ENCODE peak calls at places on chromosomes 3 and 15, in five cellular contexts. T, W, L, R and E are unnamed samples.

GRCh38 chr3:136835817-136836510 is 17.0 kb downstream of the SLC35G2 start:
- DNase-seq in L (no peak), T (no peak), R (no peak), W (no peak), E (no peak)

GRCh38 chr15:72375501-72375845 is 341 bp downstream of the HEXA start:
- DNase-seq in R (peak), L (no peak), T (no peak), W (no peak), E (no peak)

GRCh38 chr15:92958105-92958504 is 58.0 kb downstream of the CHD2 start:
- DNase-seq in T (no peak), W (no peak), R (no peak), L (peak), E (no peak)

GRCh38 chr3:171829841-171830559 is 13.1 kb upstream of the TMEM212 start:
- DNase-seq in L (no peak), R (no peak), T (peak), W (no peak), E (no peak)

GRCh38 chr3:97778152-97778551 is 13.6 kb downstream of the ARL6 start:
- DNase-seq in W (no peak), T (no peak), L (no peak), R (no peak), E (no peak)

GRCh38 chr3:23390446-23390845 is 187.3 kb downstream of the UBE2E2 start:
- DNase-seq in T (no peak), R (no peak), W (no peak), L (no peak), E (no peak)

GRCh38 chr3:66486646-66487045 is 14.2 kb downstream of the LRIG1 start:
- DNase-seq in L (no peak), T (no peak), R (no peak), W (no peak), E (no peak)

GRCh38 chr3:119778176-119778575 is 3.7 kb upstream of the NR1I2 start:
- DNase-seq in L (no peak), T (no peak), W (no peak), R (no peak), E (no peak)

GRCh38 chr3:119562307-119562961 is 3.0 kb upstream of the CD80 start:
- DNase-seq in L (peak), T (no peak), W (no peak), R (no peak), E (no peak)

GRCh38 chr3:157045238-157045860 is 114.6 kb downstream of the CCNL1 start:
- DNase-seq in T (no peak), L (no peak), R (no peak), W (no peak), E (no peak)

GRCh38 chr15:98951004-98951403 is 56.6 kb downstream of the PGPEP1L start:
- DNase-seq in L (no peak), R (no peak), W (no peak), T (no peak), E (no peak)
- H3K27ac ChIP-seq in L (no peak), R (peak), W (no peak), T (no peak), E (no peak)

DNA sequence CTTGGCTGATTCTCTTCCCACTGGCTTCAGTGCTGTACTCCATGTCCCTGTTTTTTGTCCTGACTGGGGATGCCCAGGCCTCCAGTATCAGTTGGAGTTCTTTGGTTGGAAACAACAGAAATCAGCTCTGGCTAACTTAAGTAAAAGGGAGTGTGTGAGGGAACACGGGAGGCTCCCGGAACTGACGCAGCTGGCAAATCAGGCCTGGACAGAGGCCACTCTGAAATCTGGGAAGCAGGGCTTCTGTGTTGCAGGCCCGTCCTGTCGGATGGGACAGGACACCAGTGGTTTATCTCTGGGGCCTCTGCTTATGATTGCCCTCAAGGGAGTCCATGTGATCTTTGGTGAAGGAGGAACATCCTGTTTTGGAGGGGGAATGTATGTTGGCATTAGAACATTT is 124.3 kb downstream of the CHCHD6 start:
- DNase-seq in W (no peak), L (no peak), T (no peak), R (no peak), E (no peak)
- H3K27ac ChIP-seq in W (no peak), L (no peak), T (no peak), R (no peak), E (no peak)

DNA sequence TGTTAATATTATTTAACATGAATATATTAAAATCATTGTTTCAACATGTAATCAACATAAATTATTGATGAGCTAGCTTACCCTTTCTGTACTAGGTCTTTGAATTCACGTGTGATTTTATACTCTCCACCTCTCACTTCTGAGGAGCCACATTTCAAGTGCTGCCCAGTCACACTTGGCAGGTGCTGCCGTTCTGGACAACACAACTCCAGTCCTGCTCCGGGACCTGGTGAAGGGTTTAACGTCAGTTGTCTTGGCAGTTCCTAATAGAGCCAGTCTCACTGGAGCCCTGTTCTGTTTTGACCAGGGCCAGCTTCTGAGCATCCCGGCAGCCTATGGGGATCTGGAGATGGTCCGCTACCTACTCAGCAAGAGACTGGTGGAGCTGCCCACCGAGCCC is 64.1 kb downstream of the LRRK1 start:
- DNase-seq in W (no peak), T (no peak), R (no peak), L (no peak), E (no peak)
- H3K27ac ChIP-seq in W (no peak), T (no peak), R (no peak), L (no peak), E (no peak)

DNA sequence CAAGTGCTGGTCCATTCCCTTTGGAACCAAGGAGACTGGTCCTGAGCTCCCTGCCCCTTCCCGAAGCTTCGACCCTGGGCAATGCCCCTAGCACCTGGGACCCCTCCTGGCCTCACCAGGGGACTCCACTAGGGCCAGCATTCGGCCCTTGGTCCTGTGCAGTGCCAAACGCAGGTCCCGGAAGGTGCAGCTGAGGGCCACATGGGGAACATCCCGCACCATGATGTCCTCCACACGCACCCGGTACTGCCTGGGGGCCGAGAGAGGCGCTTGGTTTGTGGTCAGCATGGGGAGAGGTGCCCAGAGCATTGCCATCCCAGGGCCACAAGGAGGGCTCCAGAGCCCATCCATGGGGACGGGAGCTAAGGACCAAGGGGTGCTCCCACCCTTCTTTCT is 7.9 kb downstream of the CLCN2 start:
- DNase-seq in R (no peak), L (no peak), W (no peak), T (no peak), E (no peak)
- H3K27ac ChIP-seq in R (no peak), L (no peak), W (no peak), T (peak), E (no peak)

DNA sequence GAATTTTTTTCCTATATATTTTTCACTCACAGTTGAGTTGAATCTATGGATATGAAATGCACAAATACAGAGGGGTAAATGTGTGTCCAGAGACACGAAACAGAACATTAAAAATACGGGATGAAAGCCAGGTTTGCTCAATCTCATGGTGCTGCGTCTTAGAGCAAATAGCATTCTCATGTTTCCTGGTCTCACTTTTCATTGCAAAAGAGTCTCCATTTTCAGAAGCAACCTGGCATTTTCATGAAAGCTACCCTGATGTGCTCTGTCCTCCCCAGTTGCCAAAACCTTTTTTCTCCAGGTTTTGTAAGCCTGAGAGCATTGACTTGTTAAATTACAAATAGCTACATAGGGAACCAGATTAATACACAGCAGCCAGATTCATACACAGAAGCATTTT is 49.5 kb upstream of the MBNL1 start:
- DNase-seq in R (no peak), T (no peak), W (no peak), L (no peak), E (no peak)
- H3K27ac ChIP-seq in R (no peak), T (no peak), W (no peak), L (no peak), E (no peak)

DNA sequence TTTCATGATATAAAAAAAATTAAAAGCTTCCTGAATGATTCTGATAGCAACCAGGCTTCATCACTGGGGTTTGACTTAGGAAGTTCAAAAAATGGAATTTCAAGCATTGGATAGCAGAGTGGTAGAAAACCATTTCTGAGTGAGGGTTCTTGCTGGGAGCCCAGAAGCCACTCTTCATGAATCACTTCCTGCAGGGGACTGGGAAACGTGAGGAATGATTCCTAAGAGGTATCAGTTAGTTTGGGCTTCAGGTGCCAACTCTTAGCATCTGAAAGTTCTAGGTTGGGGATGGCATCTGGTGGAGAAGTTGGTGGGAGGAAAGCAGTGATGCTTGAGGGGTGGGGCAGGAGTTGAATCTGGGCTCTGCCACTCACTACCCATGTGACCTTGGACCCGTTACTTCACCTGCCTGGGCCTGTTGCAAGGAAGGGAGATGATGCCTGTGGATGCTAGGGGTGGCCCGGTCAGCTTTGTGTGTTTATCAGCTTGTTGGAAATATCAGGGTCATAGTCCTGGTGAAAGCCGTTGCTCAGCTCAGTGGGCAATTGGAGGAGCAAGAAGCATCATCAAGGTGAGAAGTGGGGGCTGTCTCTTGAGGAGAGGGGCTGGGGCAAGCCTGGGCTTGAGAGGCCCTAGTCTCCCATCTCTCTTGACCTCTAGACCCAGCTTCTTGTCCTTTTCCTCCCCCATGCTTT is 37.0 kb upstream of the TNFAIP8L3 start:
- DNase-seq in W (no peak), L (no peak), T (no peak), R (no peak), E (no peak)
- H3K27ac ChIP-seq in W (no peak), L (no peak), T (no peak), R (no peak), E (no peak)

GRCh38 chr15:90860942-90861675 is 7.3 kb upstream of the FURIN start:
- DNase-seq in L (no peak), T (no peak), R (no peak), W (no peak), E (no peak)
- H3K27ac ChIP-seq in L (no peak), T (no peak), R (no peak), W (no peak), E (no peak)

DNA sequence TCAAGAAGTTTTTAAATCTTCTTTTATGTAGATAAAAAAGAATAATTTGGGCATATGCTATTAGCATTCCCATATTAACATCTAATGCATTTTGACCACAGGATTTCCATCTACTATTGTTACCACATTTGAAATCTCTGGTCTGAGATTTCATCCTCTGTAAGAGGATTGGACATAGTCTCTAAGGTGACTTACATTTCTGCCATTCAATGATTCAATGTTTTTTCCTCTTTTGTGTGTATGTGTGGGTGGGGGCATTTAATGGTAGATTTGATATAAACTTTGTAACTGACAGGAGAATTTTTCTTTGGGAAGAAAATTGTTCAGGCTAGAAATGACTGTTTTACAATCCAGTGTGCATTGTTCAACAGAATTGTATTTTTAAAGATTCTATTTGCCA is 307.2 kb upstream of the RBMS3 start:
- DNase-seq in L (no peak), T (no peak), R (no peak), W (no peak), E (no peak)
- H3K27ac ChIP-seq in L (no peak), T (no peak), R (no peak), W (no peak), E (no peak)

GRCh38 chr3:69738291-69738690 is 973 bp upstream of the MITF start:
- DNase-seq in L (no peak), R (no peak), T (no peak), W (no peak), E (no peak)
- H3K27ac ChIP-seq in L (no peak), R (peak), T (no peak), W (peak), E (peak)